ENCODE peak calls at places on chromosome 5, in six cellular contexts. O is A673, L is psoas muscle, B is left lung, Q is pancreas, X is IMR-90. M is an unnamed sample.

GRCh38 chr5:178895615-178896571 is at the start of gene ZFP2:
- DNase-seq in O (peak; percentile 47), L (peak; percentile 64), B (peak; percentile 65), Q (peak; percentile 69), X (peak; percentile 27), M (peak; percentile 80)

GRCh38 chr5:64925123-64925522 is 156.4 kb downstream of the CWC27 start:
- DNase-seq in O (no peak), L (no peak), B (no peak), Q (no peak), X (no peak), M (no peak)

GRCh38 chr5:174736351-174736721 is 12.0 kb downstream of the MSX2 start:
- DNase-seq in O (no peak), L (no peak), B (no peak), Q (no peak), X (peak; percentile 91), M (no peak)

GRCh38 chr5:120062515-120062917 is 401.6 kb upstream of the PRR16 start:
- DNase-seq in O (no peak), L (no peak), B (no peak), Q (no peak), X (peak; percentile 61), M (no peak)

GRCh38 chr5:79746645-79747044 is 57.0 kb downstream of the CMYA5 start:
- DNase-seq in O (no peak), L (no peak), B (no peak), Q (no peak), X (no peak), M (no peak)

GRCh38 chr5:34626036-34626435 is 30.1 kb upstream of the RAI14 start:
- DNase-seq in O (no peak), L (no peak), B (no peak), Q (no peak), X (peak; percentile 93), M (no peak)

GRCh38 chr5:177540438-177540837 is 13.9 kb downstream of the FAM193B start:
- DNase-seq in O (no peak), L (no peak), B (no peak), Q (no peak), X (no peak), M (no peak)

GRCh38 chr5:127386557-127386956 is 96.0 kb downstream of the MEGF10 start:
- DNase-seq in O (no peak), L (no peak), B (no peak), Q (no peak), X (peak; percentile 56), M (no peak)

GRCh38 chr5:6686916-6687409 is 26.3 kb upstream of the TENT4A start:
- DNase-seq in O (peak; percentile 45), L (no peak), B (no peak), Q (no peak), X (peak; percentile 60), M (no peak)

GRCh38 chr5:33526755-33527154 is 86.0 kb downstream of the TARS1 start:
- DNase-seq in O (no peak), L (no peak), B (no peak), Q (peak; percentile 37), X (no peak), M (no peak)

GRCh38 chr5:10863763-10864383 is 102.8 kb upstream of the DAP start:
- DNase-seq in O (peak; percentile 68), L (peak; percentile 21), B (no peak), Q (peak; percentile 44), X (peak; percentile 36), M (peak; percentile 44)

GRCh38 chr5:142486581-142486980 is 161.8 kb upstream of the SPRY4 start:
- DNase-seq in O (peak; percentile 24), L (no peak), B (no peak), Q (no peak), X (peak; percentile 86), M (no peak)

GRCh38 chr5:138829341-138829740 is 45.8 kb downstream of the LRRTM2 start:
- DNase-seq in O (no peak), L (no peak), B (no peak), Q (no peak), X (peak; percentile 31), M (no peak)
- H3K4me1 ChIP-seq in O (peaks cover 4% of the 10 kb centered on the region), L (peaks cover 19% of the 10 kb centered on the region), B (no peaks in the 10 kb centered on the region), Q (no peaks in the 10 kb centered on the region), X (peaks cover 6% of the 10 kb centered on the region), M (no peaks in the 10 kb centered on the region)

DNA sequence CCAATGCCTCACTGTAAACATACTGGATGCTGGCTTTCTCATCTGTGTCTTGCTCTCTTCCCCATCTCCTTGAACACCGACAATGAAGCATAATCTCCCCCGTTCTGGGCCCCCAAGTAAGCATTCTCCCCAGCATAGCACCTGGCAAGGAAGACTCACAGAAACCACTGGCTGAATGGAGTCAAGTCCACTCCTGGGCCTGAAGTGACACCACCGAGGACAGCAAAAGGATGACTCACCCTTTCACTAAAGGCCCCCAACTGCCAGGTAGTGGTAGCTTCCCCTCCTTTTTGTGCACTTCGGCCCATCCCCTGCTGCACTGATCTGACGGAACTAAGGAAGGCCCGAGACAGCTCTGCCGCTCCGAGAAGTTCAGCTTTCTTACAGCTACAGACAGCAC is 9.4 kb downstream of the VDAC1 start:
- DNase-seq in O (no peak), L (no peak), B (no peak), Q (no peak), X (no peak), M (no peak)
- H3K4me1 ChIP-seq in O (peaks cover 47% of the 10 kb centered on the region), L (peaks cover 94% of the 10 kb centered on the region), B (peaks cover 32% of the 10 kb centered on the region), Q (peaks cover 54% of the 10 kb centered on the region), X (peaks cover 40% of the 10 kb centered on the region), M (peaks cover 42% of the 10 kb centered on the region)

DNA sequence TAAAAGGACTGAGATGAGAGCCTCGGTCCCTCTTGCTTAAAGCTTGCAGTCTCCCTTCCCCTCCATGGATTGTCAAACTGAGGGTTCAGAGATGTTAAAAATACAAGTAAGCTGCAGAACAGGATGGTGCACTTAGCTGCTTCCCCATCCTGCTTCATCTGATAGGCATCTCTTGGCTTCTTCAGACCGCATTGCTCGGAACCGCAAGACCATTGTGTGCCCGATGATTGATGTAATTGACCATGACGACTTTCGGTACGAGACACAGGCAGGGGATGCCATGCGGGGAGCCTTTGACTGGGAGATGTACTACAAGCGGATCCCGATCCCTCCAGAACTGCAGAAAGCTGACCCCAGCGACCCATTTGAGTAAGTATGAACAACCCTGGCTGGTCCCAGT is 65.5 kb upstream of the SAP30L start:
- DNase-seq in O (no peak), L (no peak), B (no peak), Q (no peak), X (no peak), M (no peak)
- H3K4me1 ChIP-seq in O (peaks cover 5% of the 10 kb centered on the region), L (no peaks in the 10 kb centered on the region), B (no peaks in the 10 kb centered on the region), Q (no peaks in the 10 kb centered on the region), X (peaks cover 4% of the 10 kb centered on the region), M (no peaks in the 10 kb centered on the region)

GRCh38 chr5:35849850-35850249 is 6.8 kb upstream of the IL7R start:
- DNase-seq in O (no peak), L (no peak), B (no peak), Q (no peak), X (no peak), M (no peak)

GRCh38 chr5:35854248-35854647 is 2.4 kb upstream of the IL7R start:
- DNase-seq in O (no peak), L (no peak), B (no peak), Q (no peak), X (no peak), M (no peak)

GRCh38 chr5:35852084-35852734 is 4.5 kb upstream of the IL7R start:
- DNase-seq in O (no peak), L (peak; percentile 13), B (no peak), Q (no peak), X (peak; percentile 43), M (no peak)

GRCh38 chr5:35853652-35854051 is 3.0 kb upstream of the IL7R start:
- DNase-seq in O (no peak), L (peak; percentile 15), B (peak; percentile 56), Q (no peak), X (no peak), M (no peak)

DNA sequence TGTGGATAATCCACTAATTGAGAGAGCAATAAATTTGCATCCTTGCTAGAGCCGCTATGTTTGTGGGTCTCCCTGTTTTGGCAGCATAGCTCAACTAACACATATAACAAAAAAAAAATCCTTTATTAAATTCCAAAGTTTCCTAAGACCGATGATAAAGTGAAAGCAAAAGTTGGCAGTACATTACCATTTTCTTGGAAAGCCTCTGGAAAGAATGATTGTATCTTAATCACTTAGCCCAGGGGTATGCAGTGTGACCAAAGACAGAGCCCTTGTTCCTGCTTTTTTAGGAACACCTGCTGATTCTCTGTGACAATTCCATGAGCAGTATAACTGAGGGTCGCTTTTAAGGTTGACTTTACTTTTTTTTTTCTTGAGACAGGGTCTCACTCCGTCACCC is 5.4 kb upstream of the IL7R start:
- DNase-seq in O (no peak), L (no peak), B (no peak), Q (no peak), X (peak; percentile 35), M (no peak)
- H3K4me1 ChIP-seq in O (peaks cover 19% of the 10 kb centered on the region), L (no peaks in the 10 kb centered on the region), B (no peaks in the 10 kb centered on the region), Q (no peaks in the 10 kb centered on the region), X (peaks cover 2% of the 10 kb centered on the region), M (no peaks in the 10 kb centered on the region)